ENCODE peak calls at places on chromosomes 7 and 10, in seven cellular contexts. I is neural crest cell, S is glutamatergic neuron, B is colonic mucosa, A is kidney, R is fibroblast of lung, N is OCI-LY7. L is an unnamed sample.

GRCh38 chr7:115097175-115097671 is 175.3 kb downstream of the MDFIC start:
- DNase-seq in R (peak; percentile 82), N (no peak), S (no peak), A (no peak), B (no peak), I (no peak), L (peak; percentile 61)

GRCh38 chr10:73758704-73759511 is 14.7 kb downstream of the SEC24C start:
- DNase-seq in S (no peak), B (no peak), I (no peak), R (no peak), A (no peak), N (no peak), L (no peak)

GRCh38 chr10:16470747-16471146 is 33.9 kb downstream of the PTER start:
- DNase-seq in A (no peak), R (no peak), I (no peak), S (no peak), N (no peak), B (no peak), L (no peak)

GRCh38 chr10:133160813-133161471 is 923 bp downstream of the KNDC1 start:
- DNase-seq in A (peak; percentile 76), S (peak; percentile 16), N (no peak), B (no peak), R (no peak), I (no peak), L (no peak)

GRCh38 chr7:148772297-148773089 is 73.8 kb downstream of the CUL1 start:
- DNase-seq in B (no peak), I (no peak), S (no peak), N (no peak), R (peak; percentile 87), A (no peak), L (peak; percentile 80)

GRCh38 chr10:46550076-46550790 is 6.2 kb downstream of the GPRIN2 start:
- DNase-seq in S (no peak), A (peak; percentile 83), R (no peak), N (no peak), B (no peak), I (no peak), L (no peak)

GRCh38 chr10:114491933-114492332 is 87.6 kb upstream of the AFAP1L2 start:
- DNase-seq in I (no peak), S (no peak), R (no peak), B (no peak), N (no peak), A (no peak), L (no peak)

GRCh38 chr7:111082351-111082750 is 8.6 kb upstream of the LRRN3 start:
- DNase-seq in I (no peak), N (no peak), B (no peak), S (no peak), R (no peak), A (no peak), L (peak; percentile 11)

GRCh38 chr7:48102530-48102929 is 13.5 kb downstream of the UPP1 start:
- DNase-seq in S (no peak), A (no peak), R (no peak), B (no peak), N (no peak), I (no peak), L (no peak)

GRCh38 chr7:42691030-42691639 is 220.7 kb downstream of the C7orf25 start:
- DNase-seq in S (no peak), I (peak; percentile 23), A (no peak), R (peak; percentile 82), N (peak; percentile 10), B (peak; percentile 27), L (peak; percentile 84)

GRCh38 chr7:24836084-24836483 is 78.8 kb upstream of the GSDME start:
- DNase-seq in I (no peak), R (no peak), A (no peak), N (peak; percentile 93), B (no peak), S (no peak), L (no peak)

GRCh38 chr10:122786269-122786668 is 59.4 kb downstream of the CUZD1 start:
- DNase-seq in I (peak; percentile 43), R (no peak), B (no peak), N (peak; percentile 11), A (no peak), S (no peak), L (peak; percentile 24)

GRCh38 chr10:52400564-52400963 is 86.5 kb downstream of the DKK1 start:
- DNase-seq in I (no peak), A (no peak), S (no peak), B (no peak), R (peak; percentile 22), N (no peak), L (peak; percentile 58)

GRCh38 chr7:135801045-135801693 is 52.6 kb upstream of the FAM180A start:
- DNase-seq in R (peak; percentile 83), I (peak; percentile 36), N (peak; percentile 81), S (no peak), B (peak; percentile 38), A (no peak), L (peak; percentile 82)

GRCh38 chr10:113132651-113133088 is 182.6 kb downstream of the TCF7L2 start:
- DNase-seq in R (peak; percentile 71), N (no peak), I (peak; percentile 31), B (no peak), A (no peak), S (peak; percentile 42), L (peak; percentile 36)

GRCh38 chr7:92967238-92967637 is 130.9 kb upstream of the CDK6 start:
- DNase-seq in N (no peak), B (no peak), A (no peak), R (no peak), S (no peak), I (no peak), L (no peak)

GRCh38 chr7:7772385-7772784 is 54.0 kb upstream of the RPA3 start:
- DNase-seq in I (no peak), R (peak; percentile 44), S (no peak), B (no peak), N (peak; percentile 50), A (no peak), L (no peak)

GRCh38 chr7:116525913-116526857 is 1.3 kb downstream of the CAV1 start:
- DNase-seq in I (peak; percentile 60), B (peak; percentile 76), S (peak; percentile 83), N (peak; percentile 13), R (peak; percentile 93), A (peak; percentile 88), L (peak; percentile 86)

GRCh38 chr7:24740821-24741220 is 16.4 kb downstream of the GSDME start:
- DNase-seq in N (no peak), A (no peak), B (no peak), S (no peak), I (no peak), R (no peak), L (no peak)

GRCh38 chr10:97714401-97715258 is 1.1 kb downstream of the MARVELD1 start:
- DNase-seq in S (peak; percentile 81), I (peak; percentile 45), A (peak; percentile 94), N (no peak), R (peak; percentile 77), B (peak; percentile 81), L (peak; percentile 82)

GRCh38 chr10:97711640-97712267 is 1.8 kb upstream of the MARVELD1 start:
- DNase-seq in B (no peak), S (no peak), A (no peak), N (no peak), R (no peak), I (no peak), L (no peak)

GRCh38 chr10:97713351-97713827 is at the start of gene MARVELD1:
- DNase-seq in S (peak; percentile 61), I (peak; percentile 46), B (peak; percentile 79), R (peak; percentile 87), A (peak; percentile 94), N (no peak), L (peak; percentile 85)

GRCh38 chr10:97715259-97715874 is 1.8 kb downstream of the MARVELD1 start:
- DNase-seq in A (no peak), R (no peak), N (no peak), I (no peak), S (no peak), B (no peak), L (no peak)

GRCh38 chr10:97713828-97714400 is 384 bp downstream of the MARVELD1 start:
- DNase-seq in S (peak; percentile 73), B (peak; percentile 67), N (peak; percentile 70), R (peak; percentile 79), A (peak; percentile 92), I (peak; percentile 57), L (peak; percentile 73)
- TF ChIP-seq CTCF in S (no peak), B (no peak), N (peak; percentile 58), R (peak; percentile 29), A (peak; percentile 23), I (peak; percentile 42), L (peak; percentile 26)

DNA sequence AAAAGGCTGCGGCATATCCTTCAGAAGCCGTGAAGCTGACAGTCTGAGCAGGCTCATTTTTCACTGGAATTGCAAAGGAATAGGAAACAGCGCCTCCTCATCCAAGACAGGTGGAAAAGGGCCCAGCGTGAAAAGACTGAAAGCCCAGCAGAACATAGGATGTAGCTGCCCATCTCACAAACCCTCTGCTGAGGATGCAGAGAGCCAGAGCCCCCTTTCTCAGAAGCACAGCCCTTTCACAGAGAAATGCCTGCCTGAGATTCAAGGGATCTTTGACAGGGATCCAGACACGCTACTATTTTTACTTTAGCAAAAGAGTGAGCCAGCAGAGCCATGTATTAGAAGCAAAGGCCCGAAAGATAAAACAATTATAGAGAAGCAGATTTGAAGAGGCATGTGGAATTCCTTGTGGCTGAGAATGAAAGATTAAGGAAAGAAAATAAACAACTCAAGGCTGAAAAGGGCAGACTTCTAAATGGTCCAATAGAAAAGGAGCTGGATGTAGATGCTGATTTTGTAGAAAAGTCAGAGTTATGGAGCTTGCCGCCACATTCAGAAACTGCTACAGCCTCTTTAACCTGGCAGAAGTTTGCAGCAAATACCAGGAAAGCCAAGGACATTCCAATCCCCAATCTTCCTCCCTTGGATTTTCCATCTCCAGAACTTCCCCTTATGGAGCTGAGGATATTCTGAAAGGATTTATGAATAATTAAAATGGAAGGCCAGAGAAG is 36.9 kb downstream of the GDI2 start:
- DNase-seq in S (no peak), I (no peak), N (no peak), B (no peak), A (no peak), R (peak; percentile 16), L (no peak)
- TF ChIP-seq CTCF in S (no peak), I (no peak), N (no peak), B (no peak), A (no peak), R (no peak), L (peak; percentile 18)

DNA sequence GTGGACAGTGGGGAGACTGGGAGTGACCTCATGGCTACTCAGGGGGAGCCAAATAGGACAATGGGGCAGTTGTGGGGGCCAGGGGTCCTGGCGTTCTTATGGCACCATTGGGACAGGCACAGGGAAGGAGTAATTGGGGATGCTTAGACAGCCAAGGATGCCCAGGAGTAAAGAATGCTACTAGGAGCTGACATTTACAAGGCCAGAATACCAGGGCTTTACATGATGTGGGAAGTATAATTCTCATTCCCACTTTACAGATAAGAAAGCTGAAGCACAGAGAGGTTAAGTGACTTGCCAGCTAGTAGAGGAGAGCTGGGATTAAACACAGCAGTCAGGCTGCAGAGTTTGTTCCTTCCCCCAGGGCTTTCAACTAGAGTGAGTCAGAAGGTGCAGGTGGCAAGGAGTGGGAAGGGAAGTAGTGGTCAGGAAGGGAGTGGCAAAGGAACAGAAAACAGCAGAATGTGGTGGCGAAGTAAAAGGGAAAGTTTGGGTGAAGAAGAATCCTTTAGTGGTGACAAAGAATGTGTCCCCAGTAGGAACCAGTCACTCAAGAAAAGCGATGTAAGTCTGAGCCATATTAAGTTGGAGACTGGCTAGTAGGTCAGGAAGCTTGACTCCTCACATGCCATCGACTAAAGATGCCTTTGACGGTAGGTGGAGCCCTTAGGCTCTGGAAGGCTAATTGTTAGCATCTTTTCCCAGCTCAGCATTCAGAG is 32.8 kb downstream of the CPVL start:
- DNase-seq in A (no peak), N (peak; percentile 2), B (peak; percentile 64), I (no peak), R (peak; percentile 19), S (no peak), L (peak; percentile 30)
- TF ChIP-seq CTCF in A (peak; percentile 26), N (peak; percentile 48), B (peak; percentile 25), I (peak; percentile 53), R (no peak), S (no peak), L (peak; percentile 37)

GRCh38 chr7:105934577-105935185 is 28.4 kb upstream of the CDHR3 start:
- DNase-seq in A (no peak), S (no peak), R (peak; percentile 89), N (peak; percentile 55), I (no peak), B (no peak), L (peak; percentile 60)
- TF ChIP-seq CTCF in A (peak; percentile 42), S (no peak), R (peak; percentile 32), N (peak; percentile 72), I (no peak), B (peak; percentile 15), L (peak; percentile 28)

L was measured in fibroblast of pulmonary artery.